ENCODE peak calls at places on chromosomes 11 and 22, in eight cellular contexts. H, V, K, B, R, N, T and C are unnamed samples.

GRCh38 chr11:70185348-70186055 is 17.6 kb upstream of the FADD start:
- DNase-seq in B (no peak), T (no peak), K (no peak), V (no peak), N (no peak), H (no peak), R (no peak), C (no peak)

GRCh38 chr11:77151804-77152513 is 23.9 kb downstream of the MYO7A start:
- DNase-seq in B (no peak), K (peak), H (peak), R (no peak), T (peak), N (no peak), V (no peak), C (no peak)

GRCh38 chr11:13333456-13333957 is 55.9 kb downstream of the BMAL1 start:
- DNase-seq in N (no peak), V (no peak), B (no peak), K (peak), H (no peak), T (peak), R (no peak), C (no peak)

GRCh38 chr22:22928666-22929380 is 41.2 kb downstream of the IGLL5 start:
- DNase-seq in R (no peak), V (no peak), H (no peak), B (no peak), T (no peak), N (no peak), K (peak), C (no peak)

GRCh38 chr11:67484847-67485311 is 2.1 kb downstream of the AIP start:
- DNase-seq in B (no peak), H (no peak), N (no peak), V (no peak), T (no peak), R (no peak), K (peak), C (no peak)

GRCh38 chr22:46007848-46008261 is 30.9 kb upstream of the WNT7B start:
- DNase-seq in T (peak), R (no peak), K (no peak), V (no peak), B (no peak), N (peak), H (peak), C (peak)

GRCh38 chr11:44949160-44950035 is 1.3 kb downstream of the TP53I11 start:
- DNase-seq in H (no peak), N (no peak), K (peak), R (no peak), T (no peak), V (no peak), B (peak), C (no peak)

GRCh38 chr22:23772315-23773246 is at the start of gene MMP11:
- DNase-seq in N (no peak), K (peak), V (peak), T (peak), B (peak), H (peak), R (no peak), C (no peak)

GRCh38 chr11:27864046-27865025 is 164.1 kb upstream of the BDNF start:
- DNase-seq in B (no peak), H (peak), R (no peak), N (no peak), T (no peak), K (no peak), V (no peak), C (no peak)

GRCh38 chr11:118099838-118100570 is 13.2 kb upstream of the SMIM35 start:
- DNase-seq in K (no peak), N (no peak), R (no peak), T (no peak), B (no peak), H (no peak), V (no peak), C (no peak)

GRCh38 chr22:49162841-49163240 is 664.8 kb downstream of the BRD1 start:
- DNase-seq in R (no peak), T (no peak), H (no peak), B (no peak), K (no peak), V (no peak), N (no peak), C (no peak)

GRCh38 chr11:2592559-2593392 is 107.0 kb downstream of the KCNQ1OT1 start:
- DNase-seq in T (no peak), N (peak), H (no peak), R (no peak), B (no peak), V (no peak), K (no peak), C (no peak)

GRCh38 chr11:10743354-10744035 is 7.6 kb upstream of the CTR9 start:
- DNase-seq in T (no peak), H (no peak), N (no peak), K (peak), V (no peak), R (no peak), B (no peak), C (no peak)

GRCh38 chr22:17665248-17665647 is 26.7 kb downstream of the BCL2L13 start:
- DNase-seq in R (no peak), K (no peak), H (no peak), V (no peak), T (no peak), N (no peak), B (no peak), C (no peak)

GRCh38 chr22:25878933-25879332 is 136.9 kb downstream of the MYO18B start:
- DNase-seq in B (no peak), T (no peak), K (no peak), H (no peak), V (no peak), N (no peak), R (no peak), C (no peak)

GRCh38 chr22:30829901-30830550 is 135.4 kb downstream of the OSBP2 start:
- DNase-seq in T (no peak), N (peak), R (no peak), H (no peak), B (no peak), K (no peak), V (no peak), C (no peak)

GRCh38 chr22:37198290-37199102 is 10.4 kb upstream of the C1QTNF6 start:
- DNase-seq in H (peak), T (peak), B (peak), N (no peak), V (peak), R (peak), K (peak), C (no peak)

GRCh38 chr22:26461188-26461810 is 22.3 kb downstream of the HPS4 start:
- DNase-seq in T (peak), H (no peak), N (no peak), K (no peak), V (peak), B (peak), R (no peak), C (no peak)

GRCh38 chr11:66892926-66893325 is 36.1 kb downstream of the LRFN4 start:
- DNase-seq in R (no peak), T (no peak), H (no peak), B (no peak), K (no peak), N (no peak), V (no peak), C (no peak)

GRCh38 chr11:69048718-69049489 is at the start of gene TPCN2:
- DNase-seq in H (peak), V (peak), R (peak), B (peak), N (peak), T (peak), K (peak), C (peak)

GRCh38 chr11:117833401-117833891 is 8.9 kb upstream of the FXYD2 start:
- DNase-seq in B (no peak), T (peak), H (no peak), R (no peak), N (peak), K (no peak), V (no peak), C (peak)

GRCh38 chr22:24169439-24170058 is 11.7 kb upstream of the SUSD2 start:
- DNase-seq in T (no peak), N (no peak), B (no peak), H (no peak), V (no peak), K (no peak), R (no peak), C (no peak)

GRCh38 chr11:126645206-126645605 is 289.7 kb downstream of the ST3GAL4 start:
- DNase-seq in R (no peak), H (no peak), N (no peak), T (no peak), K (no peak), V (no peak), B (no peak), C (no peak)

GRCh38 chr11:119403021-119403420 is 20.0 kb downstream of the THY1 start:
- DNase-seq in N (no peak), V (no peak), R (no peak), H (no peak), B (no peak), T (no peak), K (no peak), C (no peak)

GRCh38 chr11:84963240-84963639 is 663.9 kb downstream of the DLG2 start:
- DNase-seq in N (no peak), K (no peak), R (no peak), V (no peak), B (no peak), T (no peak), H (no peak), C (no peak)

GRCh38 chr11:119263352-119263940 is 53.5 kb downstream of the MCAM start:
- DNase-seq in N (no peak), K (peak), V (no peak), R (no peak), H (no peak), T (no peak), B (no peak), C (no peak)

GRCh38 chr11:70636659-70637058 is 238.3 kb downstream of the CTTN start:
- DNase-seq in T (no peak), B (no peak), N (no peak), H (no peak), K (no peak), V (no peak), R (no peak), C (no peak)

GRCh38 chr11:60378359-60378758 is at the start of gene MS4A7:
- DNase-seq in N (no peak), T (no peak), R (no peak), K (no peak), B (no peak), V (no peak), H (no peak), C (no peak)

GRCh38 chr11:5204787-5205186 is 4.3 kb upstream of the OR51V1 start:
- DNase-seq in K (no peak), B (peak), N (no peak), V (no peak), T (no peak), H (no peak), R (no peak), C (no peak)

GRCh38 chr11:133019545-133019944 is 512.8 kb downstream of the OPCML start:
- DNase-seq in R (no peak), V (no peak), B (no peak), H (no peak), N (no peak), K (no peak), T (no peak), C (no peak)

GRCh38 chr11:70536051-70536877 is 137.9 kb downstream of the CTTN start:
- DNase-seq in T (no peak), N (no peak), B (no peak), K (no peak), V (no peak), R (no peak), H (no peak), C (no peak)

GRCh38 chr11:9905562-9905961 is 241.7 kb downstream of the SWAP70 start:
- DNase-seq in K (no peak), B (no peak), T (no peak), R (no peak), H (no peak), N (no peak), V (no peak), C (no peak)

GRCh38 chr11:47998345-47998732 is 18.0 kb downstream of the PTPRJ start:
- DNase-seq in B (no peak), K (no peak), R (no peak), V (no peak), N (no peak), T (no peak), H (no peak), C (no peak)

GRCh38 chr11:14861680-14862079 is 30.4 kb downstream of the CYP2R1 start:
- DNase-seq in K (peak), R (no peak), T (peak), B (no peak), N (no peak), H (no peak), V (no peak), C (no peak)

GRCh38 chr11:112162761-112163669 is 879 bp downstream of the IL18 start:
- DNase-seq in H (no peak), N (no peak), R (no peak), K (no peak), B (no peak), T (no peak), V (no peak), C (no peak)

GRCh38 chr11:26510201-26510600 is 61.9 kb downstream of the MUC15 start:
- DNase-seq in H (no peak), K (no peak), T (no peak), B (no peak), V (no peak), N (no peak), R (no peak), C (no peak)

GRCh38 chr11:45801723-45802315 is 3.1 kb upstream of the SLC35C1 start:
- DNase-seq in N (no peak), H (no peak), K (peak), V (no peak), B (no peak), R (no peak), T (peak), C (no peak)